ENCODE peak calls at places on chromosomes 2 and 18, in six cellular contexts. A is nephron progenitor cell, E is RCC 7860, M is pancreas, U is GM19239, N is Calu3. S is an unnamed sample.

GRCh38 chr2:152336854-152337510 is 2.0 kb downstream of the FMNL2 start:
- DNase-seq in E (no peak), M (no peak), U (no peak), N (peak), A (peak), S (no peak)

GRCh38 chr18:58047556-58047882 is 3.5 kb downstream of the NEDD4L start:
- DNase-seq in M (no peak), U (no peak), A (no peak), N (no peak), E (no peak), S (no peak)

GRCh38 chr18:41973989-41974388 is 19.0 kb downstream of the PIK3C3 start:
- DNase-seq in A (no peak), U (no peak), E (peak), N (no peak), M (no peak), S (no peak)

GRCh38 chr2:195642027-195642676 is 14.9 kb upstream of the SLC39A10 start:
- DNase-seq in E (no peak), U (no peak), M (no peak), N (no peak), A (no peak), S (no peak)

GRCh38 chr2:26765475-26766200 is 1.6 kb downstream of the SLC35F6 start:
- DNase-seq in U (no peak), N (no peak), M (no peak), A (no peak), E (no peak), S (no peak)

GRCh38 chr2:20593072-20594034 is 57.5 kb downstream of the HS1BP3 start:
- DNase-seq in M (peak), U (no peak), E (peak), A (peak), N (peak), S (no peak)

GRCh38 chr2:66445781-66446177 is 10.9 kb downstream of the MEIS1 start:
- DNase-seq in M (peak), A (peak), N (no peak), E (no peak), U (no peak), S (no peak)

GRCh38 chr2:172251231-172251630 is 148.5 kb upstream of the DLX2 start:
- DNase-seq in N (no peak), M (no peak), E (peak), A (no peak), U (no peak), S (no peak)

GRCh38 chr2:205865794-205866490 is 183.6 kb downstream of the NRP2 start:
- DNase-seq in U (no peak), A (no peak), N (no peak), E (peak), M (no peak), S (no peak)

GRCh38 chr2:240595381-240596079 is 9.0 kb downstream of the CAPN10 start:
- DNase-seq in U (no peak), M (peak), A (peak), E (no peak), N (no peak), S (peak)

GRCh38 chr2:175462246-175462645 is 280.7 kb upstream of the ATP5MC3 start:
- DNase-seq in A (no peak), U (no peak), M (no peak), N (no peak), E (no peak), S (no peak)

GRCh38 chr2:89833116-89833779 is 1141.8 kb downstream of the RPIA start:
- DNase-seq in E (no peak), A (no peak), M (no peak), N (no peak), U (no peak), S (no peak)

GRCh38 chr2:135913726-135914365 is 37.6 kb upstream of the MCM6 start:
- DNase-seq in N (peak), A (peak), U (no peak), E (peak), M (no peak), S (peak)

GRCh38 chr2:90069290-90069894 is 1377.9 kb downstream of the RPIA start:
- DNase-seq in U (peak), M (peak), E (peak), N (peak), A (peak), S (peak)

GRCh38 chr18:21851327-21851961 is 110.9 kb downstream of the MIB1 start:
- DNase-seq in E (peak), U (no peak), A (no peak), M (no peak), N (no peak), S (peak)

GRCh38 chr2:162233197-162233596 is 10.0 kb downstream of the FAP start:
- DNase-seq in M (no peak), N (no peak), A (no peak), U (no peak), E (no peak), S (no peak)

GRCh38 chr18:42298744-42299685 is 344.0 kb downstream of the PIK3C3 start:
- DNase-seq in U (peak), E (peak), M (peak), A (peak), N (peak), S (peak)

GRCh38 chr2:71889991-71890684 is 257.5 kb downstream of the CYP26B1 start:
- DNase-seq in M (no peak), E (peak), N (no peak), A (no peak), U (no peak), S (no peak)

GRCh38 chr18:42028232-42028832 is 73.3 kb downstream of the PIK3C3 start:
- DNase-seq in U (no peak), M (no peak), N (peak), E (peak), A (peak), S (peak)

GRCh38 chr2:62145478-62146100 is 50.3 kb upstream of the B3GNT2 start:
- DNase-seq in E (no peak), N (no peak), U (no peak), A (no peak), M (no peak), S (no peak)

GRCh38 chr2:134127496-134127895 is 126.4 kb upstream of the MGAT5 start:
- DNase-seq in A (no peak), U (peak), N (no peak), E (no peak), M (no peak), S (no peak)

GRCh38 chr2:54916637-54917036 is 133.6 kb downstream of the RTN4 start:
- DNase-seq in A (no peak), E (no peak), U (no peak), M (no peak), N (no peak), S (no peak)

GRCh38 chr2:38223256-38223655 is 147.3 kb upstream of the CYP1B1 start:
- DNase-seq in M (no peak), A (no peak), N (no peak), U (no peak), E (no peak), S (no peak)

GRCh38 chr18:43161528-43161927 is 46.0 kb upstream of the RIT2 start:
- DNase-seq in E (peak), A (no peak), N (no peak), M (no peak), U (no peak), S (no peak)

GRCh38 chr18:79553696-79554095 is 125.9 kb upstream of the CTDP1 start:
- DNase-seq in N (no peak), E (no peak), A (no peak), M (no peak), U (no peak), S (no peak)

GRCh38 chr18:36622610-36623009 is 206.2 kb downstream of the TPGS2 start:
- DNase-seq in N (no peak), E (no peak), A (no peak), U (no peak), M (no peak), S (no peak)

GRCh38 chr2:219636144-219636915 is 8.9 kb downstream of the SLC4A3 start:
- DNase-seq in A (no peak), U (no peak), E (no peak), M (no peak), N (no peak), S (no peak)

GRCh38 chr2:223032187-223033142 is 19.5 kb upstream of the KCNE4 start:
- DNase-seq in U (no peak), A (no peak), E (peak), M (no peak), N (no peak), S (no peak)

GRCh38 chr2:210568108-210568507 is 11.7 kb downstream of the CPS1 start:
- DNase-seq in U (no peak), N (no peak), E (no peak), M (no peak), A (no peak), S (no peak)

S was measured in NCI-H460.